ENCODE peak calls at places on chromosome 10, in four cellular contexts. I is lower leg skin, E is bronchial epithelial cell, K is H9. X is an unnamed sample.

GRCh38 chr10:60611291-60611747 is 167.0 kb upstream of the CDK1 start:
- DNase-seq in I (no peak), E (peak), K (peak), X (peak)

GRCh38 chr10:10786334-10787090 is 231.2 kb upstream of the CELF2 start:
- DNase-seq in I (no peak), E (peak), K (no peak), X (peak)

GRCh38 chr10:76113952-76114351 is 682.5 kb downstream of the LRMDA start:
- DNase-seq in I (no peak), E (peak), K (no peak), X (peak)

GRCh38 chr10:57218382-57218781 is 857.3 kb upstream of the ZWINT start:
- DNase-seq in I (no peak), E (peak), K (no peak), X (no peak)

GRCh38 chr10:116146374-116146773 is 126.6 kb downstream of the GFRA1 start:
- DNase-seq in I (no peak), E (no peak), K (no peak), X (peak)

GRCh38 chr10:680146-680545 is 9.3 kb downstream of the DIP2C start:
- DNase-seq in I (peak), E (no peak), K (no peak), X (no peak)

GRCh38 chr10:61628875-61629513 is 33.7 kb upstream of the CABCOCO1 start:
- DNase-seq in I (no peak), E (peak), K (no peak), X (peak)

GRCh38 chr10:126908225-126908624 is 3.0 kb downstream of the DOCK1 start:
- DNase-seq in I (no peak), E (no peak), K (peak), X (no peak)

GRCh38 chr10:74640134-74640533 is 186.3 kb upstream of the KAT6B start:
- DNase-seq in I (no peak), E (no peak), K (peak), X (peak)

GRCh38 chr10:178208-178607 is 43.0 kb downstream of the ZMYND11 start:
- DNase-seq in I (no peak), E (peak), K (no peak), X (peak)

GRCh38 chr10:19713800-19714525 is 102.3 kb upstream of the PLXDC2 start:
- DNase-seq in I (no peak), E (no peak), K (peak), X (no peak)

GRCh38 chr10:31072453-31072852 is 40.8 kb upstream of the ZNF438 start:
- DNase-seq in I (no peak), E (no peak), K (no peak), X (no peak)

GRCh38 chr10:126080879-126081331 is 184.5 kb downstream of the FANK1 start:
- DNase-seq in I (no peak), E (no peak), K (no peak), X (no peak)

GRCh38 chr10:34058922-34059614 is 724.6 kb upstream of the NRP1 start:
- DNase-seq in I (peak), E (no peak), K (no peak), X (no peak)

GRCh38 chr10:3828404-3829192 is 43.6 kb upstream of the KLF6 start:
- DNase-seq in I (no peak), E (peak), K (no peak), X (peak)

GRCh38 chr10:60942604-60943269 is 1.2 kb downstream of the RHOBTB1 start:
- DNase-seq in I (no peak), E (peak), K (no peak), X (no peak)

GRCh38 chr10:64142395-64142794 is 621.2 kb downstream of the REEP3 start:
- DNase-seq in I (no peak), E (no peak), K (no peak), X (no peak)

GRCh38 chr10:2984682-2985081 is 82.7 kb upstream of the PFKP start:
- DNase-seq in I (no peak), E (no peak), K (no peak), X (no peak)

GRCh38 chr10:124219655-124220054 is 126.3 kb upstream of the CHST15 start:
- DNase-seq in I (peak), E (no peak), K (no peak), X (no peak)

GRCh38 chr10:6204341-6205191 is 1.8 kb downstream of the PFKFB3 start:
- DNase-seq in I (no peak), E (peak), K (peak), X (peak)

GRCh38 chr10:6347391-6347951 is 144.7 kb downstream of the PFKFB3 start:
- DNase-seq in I (no peak), E (no peak), K (no peak), X (no peak)

GRCh38 chr10:97356318-97356914 is 21.9 kb upstream of the FRAT2 start:
- DNase-seq in I (no peak), E (no peak), K (no peak), X (no peak)
- TF ChIP-seq CTCF in I (no peak), E (no peak), K (no peak), X (no peak)

DNA sequence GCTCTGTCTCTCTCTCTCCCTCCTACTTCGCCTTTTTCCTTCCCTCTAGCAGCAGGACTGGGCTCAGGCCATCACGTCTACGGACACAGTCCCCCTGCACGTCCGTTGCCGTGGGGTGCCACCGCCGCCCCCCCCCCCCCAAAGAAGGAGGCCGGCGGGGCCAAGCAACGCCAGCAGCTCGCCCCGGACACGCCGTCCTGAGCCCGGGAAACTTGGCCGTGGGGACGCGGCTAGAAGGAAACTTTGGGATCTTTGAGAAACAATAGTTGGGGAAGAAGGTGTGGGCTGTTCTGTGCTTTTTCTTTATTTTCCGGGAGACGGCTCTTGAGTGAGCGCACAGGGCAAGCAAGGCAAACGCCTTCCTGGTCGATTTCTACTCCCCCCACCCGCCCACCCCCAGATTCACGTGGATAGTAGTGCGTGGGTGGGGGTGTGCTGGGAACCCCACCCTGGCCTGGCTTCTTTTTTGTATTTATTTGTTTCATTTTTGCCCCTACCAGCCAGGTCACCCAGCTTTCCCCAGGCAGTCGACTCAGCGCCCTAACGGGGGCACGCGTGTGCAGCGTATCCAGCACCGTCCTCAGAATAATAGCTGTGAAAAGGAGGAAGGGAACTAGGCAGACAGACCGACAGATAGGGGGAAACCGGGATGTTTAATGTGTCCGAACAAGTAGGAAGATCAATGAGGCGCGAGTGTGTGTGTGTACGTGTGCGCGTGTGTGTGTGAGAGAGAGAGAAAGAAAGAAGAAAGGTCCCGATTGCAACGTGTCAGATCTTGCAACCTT is 1.4 kb downstream of the MXI1 start:
- DNase-seq in I (peak), E (peak), K (no peak), X (peak)
- TF ChIP-seq CTCF in I (no peak), E (no peak), K (no peak), X (no peak)

DNA sequence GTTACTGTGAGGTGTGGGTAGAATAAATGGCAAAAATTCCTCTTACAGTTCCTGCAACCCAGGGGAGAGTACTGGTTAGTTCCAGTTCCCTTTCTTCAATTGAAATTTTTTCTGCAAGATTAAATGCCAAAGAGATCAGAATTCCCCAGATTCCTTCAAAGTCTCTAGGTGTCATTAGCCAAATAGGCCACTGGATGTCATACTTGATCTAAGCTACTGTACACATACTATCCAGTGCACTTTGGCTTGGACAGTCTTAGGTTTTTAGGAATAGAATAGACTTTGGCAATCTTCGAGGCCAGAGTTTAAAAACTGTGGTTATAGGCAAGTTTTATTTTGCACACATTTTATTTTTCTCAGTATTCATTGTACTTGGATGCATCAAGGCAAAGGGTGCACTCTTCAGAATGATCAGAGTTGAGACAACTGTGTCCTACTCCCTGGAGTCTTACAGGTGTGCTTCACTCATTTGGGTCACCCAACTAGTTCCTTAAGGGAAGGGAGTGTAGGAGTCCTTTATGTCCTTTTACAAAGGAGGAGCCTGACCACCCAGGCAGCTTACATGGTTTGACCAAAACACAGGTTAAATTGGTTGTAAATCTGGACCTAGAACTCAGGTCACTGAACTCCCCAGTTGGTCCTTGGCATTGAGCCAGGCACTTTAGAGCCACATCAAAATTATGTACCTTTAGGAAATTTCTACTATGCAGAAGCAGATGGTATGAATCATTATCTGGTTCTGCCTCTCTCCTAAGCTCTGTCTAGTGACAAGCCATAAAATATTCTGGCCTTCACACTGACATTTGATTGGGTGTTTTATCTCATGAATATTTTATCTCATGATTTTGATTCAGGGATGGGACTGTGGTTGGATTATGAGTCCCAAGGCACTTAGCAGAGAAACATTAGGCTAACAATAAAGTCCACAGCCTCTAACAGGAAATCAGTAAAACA is 49.5 kb downstream of the ASAH2B start:
- DNase-seq in I (no peak), E (peak), K (no peak), X (peak)
- TF ChIP-seq CTCF in I (no peak), E (peak), K (peak), X (peak)

GRCh38 chr10:55629792-55630490 is 731.1 kb downstream of the ZWINT start:
- DNase-seq in I (no peak), E (peak), K (peak), X (no peak)

GRCh38 chr10:55630491-55631056 is 730.5 kb downstream of the ZWINT start:
- DNase-seq in I (no peak), E (peak), K (peak), X (no peak)

GRCh38 chr10:55627526-55628170 is 733.4 kb downstream of the ZWINT start:
- DNase-seq in I (no peak), E (no peak), K (peak), X (no peak)

GRCh38 chr10:55631071-55631654 is 729.9 kb downstream of the ZWINT start:
- DNase-seq in I (peak), E (peak), K (peak), X (no peak)

DNA sequence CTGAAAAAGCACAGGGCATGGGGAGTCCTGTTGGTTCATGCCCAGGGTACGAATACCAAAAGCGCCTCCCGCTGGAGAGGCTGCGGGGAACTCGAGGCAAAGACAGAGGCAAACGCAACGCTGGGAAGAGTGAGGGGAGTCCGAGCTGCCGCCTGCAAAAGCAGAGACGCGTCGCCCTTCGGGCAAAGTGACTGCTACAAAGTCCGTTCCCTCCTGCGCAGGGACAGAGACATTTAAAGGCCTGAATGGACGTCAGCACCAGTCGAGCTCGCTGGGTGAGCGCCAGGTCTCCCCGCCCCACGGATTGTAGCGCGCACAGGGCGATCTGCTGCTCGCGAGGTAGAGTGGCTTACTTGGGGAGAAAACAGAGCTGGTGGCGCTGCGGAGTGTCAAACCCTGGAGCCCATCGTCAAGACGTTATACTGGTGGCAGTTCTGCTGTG is 732.8 kb downstream of the ZWINT start:
- DNase-seq in I (no peak), E (no peak), K (peak), X (no peak)
- TF ChIP-seq CTCF in I (no peak), E (no peak), K (no peak), X (no peak)

GRCh38 chr10:88687853-88688467 is 18.1 kb upstream of the LIPK start:
- DNase-seq in I (no peak), E (peak), K (no peak), X (peak)

GRCh38 chr10:88689366-88689765 is 16.7 kb upstream of the LIPK start:
- DNase-seq in I (no peak), E (peak), K (no peak), X (no peak)

DNA sequence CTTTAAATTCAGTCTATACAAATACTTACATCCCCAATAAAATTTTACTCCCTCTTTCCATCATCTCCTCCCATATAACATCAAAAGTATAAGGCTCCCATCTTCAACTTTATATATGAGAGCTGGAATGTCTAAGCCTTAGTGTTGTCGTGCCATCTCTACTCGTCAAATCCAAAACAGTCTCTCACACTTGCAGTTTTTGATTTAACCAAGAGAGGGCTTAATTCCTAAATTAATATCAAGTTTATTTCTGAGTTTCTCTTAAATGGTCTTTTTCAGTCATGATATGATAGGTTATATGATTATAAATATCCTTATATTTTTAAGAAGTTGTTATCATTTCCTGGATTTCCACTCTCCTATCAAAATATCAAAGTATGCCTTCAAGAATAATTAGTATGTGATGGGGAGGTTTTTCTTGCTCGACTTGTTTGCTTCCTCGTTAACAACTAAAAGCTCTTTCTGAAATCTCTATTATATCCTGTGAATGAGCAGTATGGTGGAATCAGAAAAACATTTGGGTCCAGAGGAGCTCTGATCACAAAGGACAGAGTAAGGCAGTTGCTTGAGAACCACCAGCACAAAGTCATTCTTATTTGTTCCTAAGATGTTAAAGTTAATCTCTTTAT is 12.5 kb upstream of the LIPK start:
- DNase-seq in I (no peak), E (no peak), K (no peak), X (peak)
- TF ChIP-seq CTCF in I (no peak), E (peak), K (peak), X (peak)

X was measured in MCF 10A.